ENCODE peak calls at places on chromosomes 12 and 14, in six cellular contexts. V is stimulated activated CD8-positive, alpha-beta memory T cell treated with anti-CD3 and anti-CD28 coated beads, Interleukin-2, amount 100 ng/mL, for 1 hour; I is activated CD4-positive, alpha-beta T cell treated with anti-CD3 and anti-CD28 coated beads for 48 hours; O is endodermal cell; Q is A673; C is DMS53. D is an unnamed sample.
A peak's percentile ranks its signal among the peaks of the same experiment; 100 is the strongest.

GRCh38 chr14:29584992-29585391 is 342.7 kb downstream of the PRKD1 start:
- DNase-seq in O (peak; percentile 61), V (no peak), Q (no peak), I (no peak), C (peak; percentile 81), D (no peak)

GRCh38 chr12:6026998-6027397 is 81.9 kb upstream of the ANO2 start:
- DNase-seq in V (no peak), C (no peak), I (no peak), O (no peak), Q (no peak), D (no peak)

GRCh38 chr14:75088566-75089373 is 19.3 kb downstream of the ZC2HC1C start:
- DNase-seq in C (peak; percentile 79), I (peak; percentile 40), O (peak; percentile 83), V (no peak), Q (peak; percentile 82), D (no peak)

GRCh38 chr12:49980501-49981158 is 7.9 kb downstream of the AQP6 start:
- DNase-seq in O (peak; percentile 41), Q (no peak), I (no peak), C (no peak), V (no peak), D (no peak)

GRCh38 chr12:132286912-132287311 is 42.5 kb downstream of the GALNT9 start:
- DNase-seq in Q (no peak), C (peak; percentile 57), I (no peak), O (no peak), V (no peak), D (no peak)

GRCh38 chr14:69719501-69719951 is 47.4 kb upstream of the SRSF5 start:
- DNase-seq in Q (peak; percentile 71), V (no peak), C (no peak), O (peak; percentile 64), I (no peak), D (no peak)

GRCh38 chr12:98939350-98939749 is 294.3 kb downstream of the APAF1 start:
- DNase-seq in V (no peak), Q (peak; percentile 74), I (no peak), O (peak; percentile 78), C (peak; percentile 79), D (no peak)

GRCh38 chr14:105855893-105856675 is 329.7 kb downstream of the TMEM121 start:
- DNase-seq in V (no peak), Q (no peak), C (no peak), O (peak; percentile 15), I (no peak), D (no peak)

GRCh38 chr12:122895757-122896636 is at the start of gene VPS37B:
- DNase-seq in C (peak; percentile 97), I (peak; percentile 89), O (peak; percentile 93), V (peak; percentile 77), Q (peak; percentile 89), D (peak; percentile 92)

GRCh38 chr12:44217146-44217883 is 381.4 kb downstream of the TMEM117 start:
- DNase-seq in V (no peak), I (no peak), O (no peak), Q (no peak), C (peak; percentile 49), D (no peak)

GRCh38 chr14:81172353-81172752 is 48.4 kb downstream of the GTF2A1 start:
- DNase-seq in O (no peak), Q (peak; percentile 9), C (no peak), I (no peak), V (no peak), D (no peak)

GRCh38 chr12:82862069-82862841 is 175.5 kb downstream of the TMTC2 start:
- DNase-seq in Q (peak; percentile 40), O (no peak), V (no peak), C (no peak), I (no peak), D (no peak)

GRCh38 chr12:121110211-121110940 is 22.3 kb upstream of the P2RX7 start:
- DNase-seq in Q (peak; percentile 69), V (peak; percentile 31), O (peak; percentile 89), I (peak; percentile 74), C (peak; percentile 76), D (peak; percentile 71)

GRCh38 chr12:52180971-52181628 is 10.7 kb downstream of the KRT80 start:
- DNase-seq in I (no peak), Q (no peak), O (no peak), C (no peak), V (no peak), D (no peak)

GRCh38 chr14:39107624-39108023 is 4.6 kb upstream of the SEC23A start:
- DNase-seq in O (no peak), Q (peak; percentile 48), I (no peak), C (peak; percentile 58), V (no peak), D (no peak)

GRCh38 chr12:13573698-13574321 is 377.3 kb downstream of the EMP1 start:
- DNase-seq in Q (peak; percentile 9), V (no peak), I (no peak), O (no peak), C (no peak), D (no peak)

GRCh38 chr12:128109236-128109635 is 157.7 kb upstream of the TMEM132C start:
- DNase-seq in C (no peak), O (peak; percentile 31), V (no peak), I (no peak), Q (no peak), D (no peak)

GRCh38 chr14:20400965-20401593 is 12.2 kb downstream of the TEP1 start:
- DNase-seq in O (no peak), I (peak; percentile 27), C (peak; percentile 60), V (no peak), Q (no peak), D (no peak)

GRCh38 chr12:121970901-121971300 is 50.8 kb upstream of the BCL7A start:
- DNase-seq in Q (no peak), I (no peak), V (no peak), O (peak; percentile 38), C (no peak), D (no peak)

GRCh38 chr14:100754020-100754419 is 27.3 kb downstream of the DLK1 start:
- DNase-seq in C (no peak), O (peak; percentile 20), I (no peak), Q (no peak), V (no peak), D (no peak)

GRCh38 chr12:33575346-33575745 is 135.7 kb upstream of the SYT10 start:
- DNase-seq in O (no peak), Q (no peak), I (no peak), C (no peak), V (no peak), D (no peak)

GRCh38 chr12:121128908-121129704 is 3.6 kb upstream of the P2RX7 start:
- DNase-seq in O (peak; percentile 83), Q (peak; percentile 79), I (peak; percentile 91), C (peak; percentile 78), V (peak; percentile 52), D (peak; percentile 83)

GRCh38 chr14:22314183-22314820 is 274.7 kb downstream of the DAD1 start:
- DNase-seq in O (peak; percentile 62), C (peak; percentile 77), I (no peak), Q (peak; percentile 88), V (no peak), D (no peak)

GRCh38 chr12:108832730-108833354 is 24.5 kb downstream of the SSH1 start:
- DNase-seq in I (no peak), C (no peak), O (no peak), V (no peak), Q (no peak), D (no peak)

GRCh38 chr12:104439137-104439536 is 17.6 kb upstream of the CHST11 start:
- DNase-seq in I (no peak), Q (no peak), C (no peak), O (no peak), V (no peak), D (no peak)

GRCh38 chr12:104603545-104603973 is 146.8 kb downstream of the CHST11 start:
- DNase-seq in V (no peak), I (no peak), C (no peak), Q (no peak), O (no peak), D (no peak)

GRCh38 chr12:30047499-30048262 is 263.9 kb upstream of the TMTC1 start:
- DNase-seq in O (no peak), I (no peak), Q (peak; percentile 83), V (no peak), C (no peak), D (no peak)

GRCh38 chr12:50440288-50440687 is 39.6 kb downstream of the LARP4 start:
- DNase-seq in I (no peak), Q (no peak), V (no peak), O (no peak), C (no peak), D (no peak)

GRCh38 chr12:110349521-110350151 is 53.9 kb downstream of the ANAPC7 start:
- DNase-seq in V (no peak), O (no peak), C (no peak), I (peak; percentile 67), Q (peak; percentile 49), D (no peak)

GRCh38 chr14:37114039-37114438 is 58.4 kb downstream of the SLC25A21 start:
- DNase-seq in O (no peak), Q (no peak), V (no peak), C (no peak), I (no peak), D (no peak)

GRCh38 chr14:89618309-89618708 is 201.3 kb upstream of the FOXN3 start:
- DNase-seq in Q (peak; percentile 3), V (no peak), O (no peak), I (no peak), C (peak; percentile 17), D (no peak)

GRCh38 chr12:98823012-98823411 is 177.9 kb downstream of the APAF1 start:
- DNase-seq in C (peak; percentile 50), Q (no peak), V (no peak), I (no peak), O (no peak), D (no peak)

GRCh38 chr12:96240656-96241055 is 46.5 kb downstream of the ELK3 start:
- DNase-seq in C (no peak), V (no peak), I (no peak), O (no peak), Q (no peak), D (no peak)

GRCh38 chr12:80419660-80420059 is 24.4 kb upstream of the PTPRQ start:
- DNase-seq in O (no peak), I (no peak), C (peak; percentile 32), V (no peak), Q (peak; percentile 26), D (no peak)

GRCh38 chr12:31222620-31223222 is 103.2 kb downstream of the SINHCAF start:
- DNase-seq in V (no peak), I (no peak), O (peak; percentile 64), Q (no peak), C (no peak), D (no peak)